ENCODE peak calls at places on chromosomes 7 and 10, in six cellular contexts. G is stimulated activated CD4-positive, alpha-beta T cell treated with anti-CD3 and anti-CD28 coated beads, Interleukin-2, amount 100 ng/mL, for 4 hours; C is HCT116; S is stimulated activated CD8-positive, alpha-beta memory T cell treated with anti-CD3 and anti-CD28 coated beads, Interleukin-15, amount 100 ng/mL, for 48 hours; R is mucosa of gallbladder; A is NCI-H1417. T is an unnamed sample.

GRCh38 chr7:154231732-154232131 is 179.5 kb downstream of the DPP6 start:
- DNase-seq in C (no peak), S (no peak), R (no peak), A (no peak), G (no peak), T (no peak)

GRCh38 chr10:130337696-130338587 is 201.8 kb downstream of the GLRX3 start:
- DNase-seq in G (no peak), C (no peak), S (no peak), A (no peak), R (no peak), T (no peak)

GRCh38 chr10:19993714-19994343 is 177.6 kb downstream of the PLXDC2 start:
- DNase-seq in G (no peak), C (no peak), S (no peak), A (no peak), R (no peak), T (no peak)

GRCh38 chr7:103573479-103574058 is 127.6 kb upstream of the SLC26A5 start:
- DNase-seq in C (peak; percentile 18), G (no peak), R (no peak), S (no peak), A (peak; percentile 60), T (no peak)

GRCh38 chr10:16751244-16751643 is 66.0 kb downstream of the RSU1 start:
- DNase-seq in R (no peak), A (no peak), C (peak; percentile 2), S (no peak), G (no peak), T (no peak)

GRCh38 chr10:96053985-96054384 is 10.6 kb downstream of the CCNJ start:
- DNase-seq in G (no peak), S (no peak), C (no peak), A (no peak), R (no peak), T (no peak)

GRCh38 chr10:44206127-44206818 is 178.6 kb downstream of the CXCL12 start:
- DNase-seq in R (no peak), C (no peak), G (no peak), S (no peak), A (no peak), T (no peak)

GRCh38 chr7:80440908-80441307 is 71.0 kb downstream of the GNAT3 start:
- DNase-seq in R (no peak), G (no peak), C (no peak), A (no peak), S (no peak), T (no peak)

GRCh38 chr7:20191044-20191867 is 25.9 kb downstream of the MACC1 start:
- DNase-seq in C (no peak), S (no peak), A (no peak), G (no peak), R (no peak), T (no peak)

GRCh38 chr7:46147871-46148270 is 226.8 kb upstream of the IGFBP3 start:
- DNase-seq in C (no peak), S (no peak), R (no peak), G (no peak), A (no peak), T (no peak)